ENCODE peak calls at places on chromosome 17, in six cellular contexts. One of them, this sample, is unnamed.

GRCh38 chr17:42773290-42774035 is at the start of gene VPS25:
- DNase-seq in astrocyte: peak; percentile 78
- DNase-seq in neuronal stem cell: peak; percentile 68
- DNase-seq in neural progenitor cell: peak; percentile 88
- DNase-seq in adipocyte: peak; percentile 92
- DNase-seq in HCT116: peak; percentile 75
- DNase-seq in this sample: peak; percentile 94

GRCh38 chr17:42944211-42944610 is 20.0 kb downstream of the AARSD1 start:
- DNase-seq in astrocyte: no peak
- DNase-seq in neuronal stem cell: no peak
- DNase-seq in neural progenitor cell: no peak
- DNase-seq in adipocyte: peak; percentile 31
- DNase-seq in HCT116: no peak
- DNase-seq in this sample: no peak

GRCh38 chr17:9987779-9988585 is 82.9 kb upstream of the RCVRN start:
- DNase-seq in astrocyte: no peak
- DNase-seq in neuronal stem cell: peak; percentile 41
- DNase-seq in neural progenitor cell: peak; percentile 59
- DNase-seq in adipocyte: peak; percentile 54
- DNase-seq in HCT116: no peak
- DNase-seq in this sample: peak; percentile 85

GRCh38 chr17:32558997-32559650 is 72.3 kb downstream of the CDK5R1 start:
- DNase-seq in astrocyte: no peak
- DNase-seq in neuronal stem cell: no peak
- DNase-seq in neural progenitor cell: no peak
- DNase-seq in adipocyte: no peak
- DNase-seq in HCT116: no peak
- DNase-seq in this sample: peak; percentile 49

GRCh38 chr17:29251969-29252866 is 5.6 kb downstream of the CRYBA1 start:
- DNase-seq in astrocyte: peak; percentile 40
- DNase-seq in neuronal stem cell: no peak
- DNase-seq in neural progenitor cell: peak; percentile 45
- DNase-seq in adipocyte: peak; percentile 58
- DNase-seq in HCT116: no peak
- DNase-seq in this sample: peak; percentile 71

GRCh38 chr17:19769946-19770652 is 22.0 kb upstream of the ALDH3A1 start:
- DNase-seq in astrocyte: peak; percentile 63
- DNase-seq in neuronal stem cell: no peak
- DNase-seq in neural progenitor cell: no peak
- DNase-seq in adipocyte: peak; percentile 72
- DNase-seq in HCT116: no peak
- DNase-seq in this sample: no peak

GRCh38 chr17:74779948-74780400 is 3.8 kb upstream of the NAT9 start:
- DNase-seq in astrocyte: no peak
- DNase-seq in neuronal stem cell: no peak
- DNase-seq in neural progenitor cell: no peak
- DNase-seq in adipocyte: no peak
- DNase-seq in HCT116: no peak
- DNase-seq in this sample: no peak

GRCh38 chr17:62791235-62792121 is 16.6 kb downstream of the MARCHF10 start:
- DNase-seq in astrocyte: peak; percentile 95
- DNase-seq in neuronal stem cell: no peak
- DNase-seq in neural progenitor cell: no peak
- DNase-seq in adipocyte: peak; percentile 86
- DNase-seq in HCT116: no peak
- DNase-seq in this sample: no peak

GRCh38 chr17:40598928-40599627 is 33.8 kb upstream of the CCR7 start:
- DNase-seq in astrocyte: no peak
- DNase-seq in neuronal stem cell: no peak
- DNase-seq in neural progenitor cell: no peak
- DNase-seq in adipocyte: no peak
- DNase-seq in HCT116: no peak
- DNase-seq in this sample: peak; percentile 55

GRCh38 chr17:17800504-17801021 is 36.2 kb downstream of the SREBF1 start:
- DNase-seq in astrocyte: no peak
- DNase-seq in neuronal stem cell: no peak
- DNase-seq in neural progenitor cell: no peak
- DNase-seq in adipocyte: no peak
- DNase-seq in HCT116: no peak
- DNase-seq in this sample: no peak
- H3K36me3 ChIP-seq in astrocyte: peaks cover 2% of the 10 kb centered on the region
- H3K36me3 ChIP-seq in neuronal stem cell: peaks cover 92% of the 10 kb centered on the region
- H3K36me3 ChIP-seq in neural progenitor cell: no peaks in the 10 kb centered on the region
- H3K36me3 ChIP-seq in adipocyte: peaks cover 20% of the 10 kb centered on the region
- H3K36me3 ChIP-seq in HCT116: peaks cover 5% of the 10 kb centered on the region
- H3K36me3 ChIP-seq in this sample: peaks cover 8% of the 10 kb centered on the region

DNA sequence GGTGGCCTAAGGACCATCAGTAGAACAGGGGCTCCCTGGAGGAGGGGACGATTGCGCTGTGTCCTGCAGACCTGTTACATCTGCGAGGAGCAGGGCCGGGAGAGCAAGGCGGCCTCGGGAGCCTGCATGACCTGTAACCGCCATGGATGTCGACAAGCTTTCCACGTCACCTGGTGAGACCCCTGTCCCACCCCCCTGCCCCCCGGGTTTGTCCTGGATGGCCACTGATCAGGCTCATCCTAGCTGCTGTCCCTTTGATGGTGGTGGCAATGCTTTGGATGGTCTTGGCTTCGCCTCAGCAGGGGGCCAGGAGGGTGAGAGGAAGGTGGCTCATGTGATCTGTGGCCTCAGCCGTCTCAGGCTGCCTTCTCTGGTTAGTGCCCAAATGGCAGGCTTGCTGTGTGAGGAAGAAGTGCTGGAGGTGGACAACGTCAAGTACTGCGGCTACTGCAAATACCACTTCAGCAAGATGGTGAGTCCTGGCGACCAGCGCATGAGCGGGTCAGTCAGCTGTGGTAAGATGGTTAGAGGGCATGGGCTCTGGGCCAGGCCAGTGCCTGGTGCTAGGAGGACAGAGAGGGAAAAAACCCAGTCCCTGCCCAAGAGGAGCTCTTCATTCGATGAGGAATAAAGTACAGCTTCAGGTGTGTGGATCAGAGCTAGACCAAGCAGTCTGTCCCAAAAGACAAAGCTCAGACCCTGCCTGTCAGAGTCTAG is 4.2 kb downstream of the MLLT6 start:
- DNase-seq in astrocyte: no peak
- DNase-seq in neuronal stem cell: no peak
- DNase-seq in neural progenitor cell: no peak
- DNase-seq in adipocyte: no peak
- DNase-seq in HCT116: no peak
- DNase-seq in this sample: no peak
- H3K9ac ChIP-seq in astrocyte: no peak overlapping the region
- H3K9ac ChIP-seq in neuronal stem cell: peak overlapping the region; percentile 13
- H3K9ac ChIP-seq in neural progenitor cell: no peak overlapping the region
- H3K9ac ChIP-seq in adipocyte: no peak overlapping the region
- H3K9ac ChIP-seq in HCT116: no peak overlapping the region
- H3K9ac ChIP-seq in this sample: no peak overlapping the region

DNA sequence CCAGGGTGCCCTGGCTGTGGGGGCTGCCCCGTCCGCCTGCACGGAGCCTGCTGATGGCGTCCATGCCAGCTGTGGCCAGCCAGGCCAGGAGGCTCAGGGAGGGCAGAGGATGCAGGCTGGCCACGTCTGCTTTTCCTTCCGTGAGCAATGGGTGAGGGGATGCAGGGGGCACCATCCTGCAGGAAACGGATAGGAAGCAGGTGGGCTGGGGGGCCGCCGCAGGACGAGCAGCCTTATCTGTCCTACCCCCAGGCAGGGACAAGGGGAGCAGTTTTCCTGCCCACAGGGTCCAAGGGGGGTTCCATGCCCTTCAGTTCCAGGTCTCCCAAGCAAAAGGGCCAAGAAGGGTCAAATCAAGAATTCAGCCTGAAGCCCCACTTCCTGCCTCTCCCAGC is 6.8 kb downstream of the DUS1L start:
- DNase-seq in astrocyte: no peak
- DNase-seq in neuronal stem cell: no peak
- DNase-seq in neural progenitor cell: no peak
- DNase-seq in adipocyte: no peak
- DNase-seq in HCT116: no peak
- DNase-seq in this sample: no peak
- H3K36me3 ChIP-seq in astrocyte: peaks cover 5% of the 10 kb centered on the region
- H3K36me3 ChIP-seq in neuronal stem cell: peaks cover 98% of the 10 kb centered on the region
- H3K36me3 ChIP-seq in neural progenitor cell: no peaks in the 10 kb centered on the region
- H3K36me3 ChIP-seq in adipocyte: peaks cover 93% of the 10 kb centered on the region
- H3K36me3 ChIP-seq in HCT116: peaks cover 25% of the 10 kb centered on the region
- H3K36me3 ChIP-seq in this sample: no peaks in the 10 kb centered on the region

DNA sequence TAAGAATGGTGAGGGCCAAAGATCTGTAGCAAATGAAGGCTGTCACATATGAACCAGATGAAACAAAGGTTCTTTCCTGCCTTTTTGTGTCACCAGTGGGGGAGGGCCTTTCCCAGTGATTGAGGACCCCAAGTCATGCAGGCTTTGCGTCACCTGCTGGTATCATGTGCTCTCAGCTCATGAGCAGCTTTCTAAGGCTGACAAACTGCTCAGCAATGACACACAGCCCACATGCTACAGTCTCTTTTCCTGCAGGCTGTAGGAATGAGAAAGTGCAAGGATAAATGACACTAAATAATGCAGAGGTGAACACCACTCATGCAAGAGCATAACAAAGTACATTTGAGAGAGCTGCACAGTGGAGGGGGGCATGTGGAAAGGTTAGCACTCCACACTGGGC is 34.8 kb downstream of the TOM1L2 start:
- DNase-seq in astrocyte: peak; percentile 64
- DNase-seq in neuronal stem cell: no peak
- DNase-seq in neural progenitor cell: no peak
- DNase-seq in adipocyte: no peak
- DNase-seq in HCT116: no peak
- DNase-seq in this sample: no peak
- H3K9ac ChIP-seq in astrocyte: no peak overlapping the region
- H3K9ac ChIP-seq in neuronal stem cell: no peak overlapping the region
- H3K9ac ChIP-seq in neural progenitor cell: no peak overlapping the region
- H3K9ac ChIP-seq in adipocyte: no peak overlapping the region
- H3K9ac ChIP-seq in HCT116: no peak overlapping the region
- H3K9ac ChIP-seq in this sample: no peak overlapping the region

GRCh38 chr17:45367216-45367615 is 50.4 kb upstream of the MAP3K14 start:
- DNase-seq in astrocyte: no peak
- DNase-seq in neuronal stem cell: no peak
- DNase-seq in neural progenitor cell: no peak
- DNase-seq in adipocyte: no peak
- DNase-seq in HCT116: no peak
- DNase-seq in this sample: no peak
- H3K36me3 ChIP-seq in astrocyte: no peaks in the 10 kb centered on the region
- H3K36me3 ChIP-seq in neuronal stem cell: no peaks in the 10 kb centered on the region
- H3K36me3 ChIP-seq in neural progenitor cell: no peaks in the 10 kb centered on the region
- H3K36me3 ChIP-seq in adipocyte: no peaks in the 10 kb centered on the region
- H3K36me3 ChIP-seq in HCT116: no peaks in the 10 kb centered on the region
- H3K36me3 ChIP-seq in this sample: no peaks in the 10 kb centered on the region

GRCh38 chr17:4838306-4838785 is 5.2 kb downstream of the MINK1 start:
- DNase-seq in astrocyte: no peak
- DNase-seq in neuronal stem cell: no peak
- DNase-seq in neural progenitor cell: no peak
- DNase-seq in adipocyte: no peak
- DNase-seq in HCT116: no peak
- DNase-seq in this sample: no peak

GRCh38 chr17:4837471-4838305 is 4.5 kb downstream of the MINK1 start:
- DNase-seq in astrocyte: no peak
- DNase-seq in neuronal stem cell: no peak
- DNase-seq in neural progenitor cell: no peak
- DNase-seq in adipocyte: no peak
- DNase-seq in HCT116: no peak
- DNase-seq in this sample: no peak

GRCh38 chr17:4834621-4835020 is 1.5 kb downstream of the MINK1 start:
- DNase-seq in astrocyte: no peak
- DNase-seq in neuronal stem cell: no peak
- DNase-seq in neural progenitor cell: no peak
- DNase-seq in adipocyte: no peak
- DNase-seq in HCT116: no peak
- DNase-seq in this sample: no peak

GRCh38 chr17:4833941-4834501 is 881 bp downstream of the MINK1 start:
- DNase-seq in astrocyte: peak; percentile 33
- DNase-seq in neuronal stem cell: no peak
- DNase-seq in neural progenitor cell: peak; percentile 15
- DNase-seq in adipocyte: peak; percentile 70
- DNase-seq in HCT116: no peak
- DNase-seq in this sample: peak; percentile 65

DNA sequence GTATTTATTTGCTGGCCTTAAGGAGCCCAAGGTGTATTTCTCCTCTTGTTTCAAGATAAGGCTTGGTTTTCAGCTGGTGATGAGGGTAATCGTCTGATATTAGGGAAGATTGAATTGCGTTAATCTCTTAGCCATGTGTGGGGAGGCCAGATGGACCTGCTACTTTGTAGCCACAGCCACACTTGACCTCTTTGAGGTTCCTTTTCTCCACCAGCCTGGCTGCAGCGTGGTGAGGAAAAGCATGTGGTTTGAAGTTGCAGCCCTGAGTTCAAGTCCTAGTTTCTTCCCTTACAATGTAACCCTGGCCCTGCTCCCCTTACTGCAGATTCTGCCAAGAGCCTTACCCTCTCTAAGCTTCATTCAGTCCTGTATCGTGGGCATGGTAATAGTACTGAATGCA is 3.1 kb downstream of the MINK1 start:
- DNase-seq in astrocyte: no peak
- DNase-seq in neuronal stem cell: no peak
- DNase-seq in neural progenitor cell: no peak
- DNase-seq in adipocyte: no peak
- DNase-seq in HCT116: no peak
- DNase-seq in this sample: no peak
- H3K9ac ChIP-seq in astrocyte: no peak overlapping the region
- H3K9ac ChIP-seq in neuronal stem cell: no peak overlapping the region
- H3K9ac ChIP-seq in neural progenitor cell: no peak overlapping the region
- H3K9ac ChIP-seq in adipocyte: no peak overlapping the region
- H3K9ac ChIP-seq in HCT116: no peak overlapping the region
- H3K9ac ChIP-seq in this sample: no peak overlapping the region

DNA sequence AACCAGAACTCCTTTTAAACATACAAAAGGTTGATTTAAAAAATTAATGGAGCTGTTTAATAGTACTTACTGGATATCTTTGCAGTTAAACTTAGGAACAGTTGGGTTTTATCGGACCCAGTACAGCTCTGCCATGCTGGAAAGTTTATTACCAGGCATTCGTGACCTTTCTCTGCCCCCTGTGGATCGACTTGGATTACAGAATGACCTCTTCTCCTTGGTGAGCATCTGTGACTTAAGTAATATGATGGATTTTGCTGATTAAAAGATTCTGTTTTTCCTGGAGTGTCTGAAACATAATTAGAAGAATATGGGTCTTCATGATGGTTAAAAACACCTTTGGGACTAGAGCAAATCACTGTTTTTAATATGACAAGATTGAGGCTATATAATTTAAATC is 45.9 kb upstream of the KPNB1 start:
- DNase-seq in astrocyte: no peak
- DNase-seq in neuronal stem cell: no peak
- DNase-seq in neural progenitor cell: no peak
- DNase-seq in adipocyte: peak; percentile 25
- DNase-seq in HCT116: no peak
- DNase-seq in this sample: peak; percentile 31
- H3K36me3 ChIP-seq in astrocyte: peaks cover 28% of the 10 kb centered on the region
- H3K36me3 ChIP-seq in neuronal stem cell: peaks cover 96% of the 10 kb centered on the region
- H3K36me3 ChIP-seq in neural progenitor cell: peaks cover 30% of the 10 kb centered on the region
- H3K36me3 ChIP-seq in adipocyte: peaks cover 89% of the 10 kb centered on the region
- H3K36me3 ChIP-seq in HCT116: peaks cover 54% of the 10 kb centered on the region
- H3K36me3 ChIP-seq in this sample: peaks cover 37% of the 10 kb centered on the region

This sample was measured in Karpas-422.